ENCODE peak calls at places on chromosomes 5 and 9, in nine cellular contexts. Y is adipocyte, T is NCI-H187, Q is heart right ventricle, J is EL, N is choroid plexus epithelial cell, K is PC-9, O is NAMALWA, M is thyroid gland. A is an unnamed sample.

GRCh38 chr5:24268482-24269056 is 376.2 kb downstream of the CDH10 start:
- DNase-seq in Y (no peak), T (no peak), Q (no peak), J (no peak), N (no peak), K (no peak), O (no peak), M (no peak), A (no peak)

GRCh38 chr5:18244309-18244708 is 610.0 kb downstream of the TAF11L14 start:
- DNase-seq in Y (peak), T (no peak), Q (no peak), J (no peak), N (no peak), K (no peak), O (no peak), M (no peak), A (peak)

GRCh38 chr5:123610665-123611406 is 98.9 kb downstream of the CSNK1G3 start:
- DNase-seq in Y (peak), T (peak), Q (no peak), J (peak), N (peak), K (peak), O (peak), M (no peak), A (peak)

GRCh38 chr9:70954126-70954525 is 167.3 kb downstream of the TRPM3 start:
- DNase-seq in Y (peak), T (no peak), Q (no peak), J (peak), N (peak), K (peak), O (no peak), M (no peak), A (peak)

GRCh38 chr5:141850183-141850768 is 27.9 kb downstream of the PCDH1 start:
- DNase-seq in Y (peak), T (no peak), Q (no peak), J (peak), N (peak), K (no peak), O (no peak), M (peak), A (no peak)

GRCh38 chr5:172839669-172840068 is 5.6 kb downstream of the ERGIC1 start:
- DNase-seq in Y (no peak), T (no peak), Q (no peak), J (no peak), N (no peak), K (no peak), O (no peak), M (peak), A (no peak)

GRCh38 chr9:129811967-129812363 is 9.0 kb downstream of the TOR1B start:
- DNase-seq in Y (peak), T (no peak), Q (no peak), J (no peak), N (peak), K (no peak), O (no peak), M (no peak), A (no peak)

GRCh38 chr5:3373391-3373790 is 222.2 kb upstream of the IRX1 start:
- DNase-seq in Y (no peak), T (no peak), Q (no peak), J (no peak), N (no peak), K (no peak), O (no peak), M (no peak), A (no peak)

GRCh38 chr5:61132559-61132958 is 29.7 kb downstream of the SMIM15 start:
- DNase-seq in Y (peak), T (no peak), Q (no peak), J (peak), N (peak), K (no peak), O (no peak), M (no peak), A (no peak)

GRCh38 chr5:74767579-74767913 is 497 bp downstream of the NSA2 start:
- DNase-seq in Y (peak), T (no peak), Q (no peak), J (peak), N (peak), K (peak), O (peak), M (no peak), A (peak)

GRCh38 chr5:116013207-116013777 is 19.0 kb upstream of the ARL14EPL start:
- DNase-seq in Y (no peak), T (no peak), Q (no peak), J (no peak), N (no peak), K (no peak), O (no peak), M (no peak), A (no peak)

GRCh38 chr5:144947019-144947418 is 776.3 kb downstream of the KCTD16 start:
- DNase-seq in Y (no peak), T (no peak), Q (no peak), J (no peak), N (no peak), K (no peak), O (no peak), M (no peak), A (no peak)

GRCh38 chr9:81621111-81621510 is 68.2 kb downstream of the TLE1 start:
- DNase-seq in Y (no peak), T (no peak), Q (no peak), J (no peak), N (no peak), K (no peak), O (no peak), M (no peak), A (no peak)

GRCh38 chr5:72107874-72108199 is 562 bp downstream of the MAP1B start:
- DNase-seq in Y (no peak), T (peak), Q (no peak), J (no peak), N (peak), K (peak), O (no peak), M (peak), A (peak)

GRCh38 chr9:137550241-137550621 is at the start of gene PNPLA7:
- DNase-seq in Y (peak), T (peak), Q (peak), J (peak), N (peak), K (peak), O (peak), M (peak), A (peak)

GRCh38 chr5:150043657-150044333 is 42.6 kb downstream of the CSF1R start:
- DNase-seq in Y (no peak), T (no peak), Q (no peak), J (no peak), N (no peak), K (no peak), O (no peak), M (no peak), A (no peak)

GRCh38 chr5:43638107-43638506 is 35.1 kb downstream of the NNT start:
- DNase-seq in Y (no peak), T (no peak), Q (no peak), J (no peak), N (no peak), K (no peak), O (no peak), M (no peak), A (no peak)

GRCh38 chr9:136570191-136570845 is 24.5 kb upstream of the NOTCH1 start:
- DNase-seq in Y (no peak), T (no peak), Q (peak), J (no peak), N (no peak), K (no peak), O (no peak), M (no peak), A (no peak)

GRCh38 chr5:1171340-1171941 is 30.0 kb upstream of the SLC6A19 start:
- DNase-seq in Y (peak), T (no peak), Q (no peak), J (peak), N (no peak), K (peak), O (no peak), M (no peak), A (peak)

GRCh38 chr9:96495341-96495740 is 45.4 kb downstream of the HABP4 start:
- DNase-seq in Y (peak), T (no peak), Q (no peak), J (peak), N (peak), K (no peak), O (no peak), M (no peak), A (no peak)

GRCh38 chr9:14304242-14304641 is 9.7 kb downstream of the NFIB start:
- DNase-seq in Y (no peak), T (no peak), Q (no peak), J (no peak), N (no peak), K (no peak), O (no peak), M (no peak), A (no peak)

GRCh38 chr5:154782326-154782725 is 27.1 kb downstream of the LARP1 start:
- DNase-seq in Y (no peak), T (no peak), Q (peak), J (no peak), N (no peak), K (no peak), O (no peak), M (no peak), A (no peak)

GRCh38 chr5:145887976-145888574 is 15.3 kb upstream of the GRXCR2 start:
- DNase-seq in Y (peak), T (no peak), Q (no peak), J (peak), N (peak), K (peak), O (peak), M (peak), A (peak)

GRCh38 chr5:83034036-83034435 is 43.2 kb downstream of the TMEM167A start:
- DNase-seq in Y (no peak), T (peak), Q (no peak), J (no peak), N (no peak), K (no peak), O (no peak), M (no peak), A (no peak)

GRCh38 chr5:173920024-173920753 is 32.0 kb downstream of the CPEB4 start:
- DNase-seq in Y (no peak), T (no peak), Q (no peak), J (peak), N (peak), K (no peak), O (no peak), M (no peak), A (no peak)

GRCh38 chr5:138305797-138306196 is 25.8 kb downstream of the CDC25C start:
- DNase-seq in Y (no peak), T (peak), Q (peak), J (no peak), N (no peak), K (no peak), O (no peak), M (peak), A (peak)

GRCh38 chr9:116656535-116656934 is 30.6 kb upstream of the TRIM32 start:
- DNase-seq in Y (no peak), T (no peak), Q (no peak), J (no peak), N (no peak), K (no peak), O (no peak), M (peak), A (no peak)

GRCh38 chr5:1511651-1512540 is 11.9 kb downstream of the LPCAT1 start:
- DNase-seq in Y (peak), T (no peak), Q (peak), J (peak), N (no peak), K (peak), O (peak), M (peak), A (peak)

GRCh38 chr5:178531786-178532185 is 58.4 kb downstream of the COL23A1 start:
- DNase-seq in Y (no peak), T (no peak), Q (no peak), J (no peak), N (no peak), K (no peak), O (no peak), M (no peak), A (no peak)

GRCh38 chr5:179617930-179618329 is 5.5 kb downstream of the HNRNPH1 start:
- DNase-seq in Y (no peak), T (no peak), Q (no peak), J (no peak), N (no peak), K (no peak), O (no peak), M (no peak), A (no peak)

GRCh38 chr5:157366741-157367684 is 93.0 kb upstream of the NIPAL4 start:
- DNase-seq in Y (peak), T (no peak), Q (no peak), J (peak), N (peak), K (no peak), O (peak), M (peak), A (peak)

GRCh38 chr9:94772654-94773303 is 46.3 kb downstream of the AOPEP start:
- DNase-seq in Y (no peak), T (no peak), Q (no peak), J (no peak), N (peak), K (no peak), O (no peak), M (no peak), A (no peak)

GRCh38 chr9:92141144-92142129 is 26.2 kb upstream of the SPTLC1 start:
- DNase-seq in Y (peak), T (no peak), Q (peak), J (peak), N (peak), K (no peak), O (no peak), M (peak), A (no peak)

A was measured in bronchial epithelial cell.